ENCODE peak calls at places on chromosomes 6 and 20, in seven cellular contexts. O, W, H, U, C, G and A are unnamed samples.

GRCh38 chr6:139129284-139129683 is 5.6 kb upstream of the HECA start:
- DNase-seq in O (no peak), U (no peak), G (no peak), H (no peak), W (no peak), C (no peak), A (no peak)

GRCh38 chr6:38080349-38080748 is 260.8 kb downstream of the ZFAND3 start:
- DNase-seq in O (no peak), G (no peak), U (no peak), C (no peak), H (no peak), W (no peak), A (no peak)

GRCh38 chr20:52200870-52201269 is 9.3 kb upstream of the ZFP64 start:
- DNase-seq in W (no peak), O (no peak), G (no peak), U (no peak), C (no peak), H (no peak), A (no peak)

GRCh38 chr6:130517444-130517931 is 151.7 kb downstream of the TMEM200A start:
- DNase-seq in U (no peak), W (no peak), G (peak; percentile 80), C (no peak), H (no peak), O (no peak), A (no peak)

GRCh38 chr6:84764332-84765049 is at the start of gene TBX18:
- DNase-seq in G (peak; percentile 85), W (peak; percentile 67), H (peak; percentile 65), C (peak; percentile 90), U (peak; percentile 88), O (peak; percentile 95), A (peak; percentile 68)

GRCh38 chr20:43776691-43777090 is 49.9 kb upstream of the GTSF1L start:
- DNase-seq in U (no peak), W (no peak), H (no peak), G (no peak), C (no peak), O (no peak), A (no peak)

GRCh38 chr6:54897462-54898189 is 51.1 kb downstream of the FAM83B start:
- DNase-seq in W (no peak), U (no peak), C (no peak), G (no peak), O (no peak), H (no peak), A (no peak)

GRCh38 chr20:25490656-25491445 is 83.4 kb downstream of the GINS1 start:
- DNase-seq in C (peak; percentile 21), H (no peak), U (no peak), W (no peak), O (no peak), G (no peak), A (no peak)

GRCh38 chr6:3072798-3073197 is 4.5 kb downstream of the RIPK1 start:
- DNase-seq in H (no peak), O (peak; percentile 26), U (no peak), W (no peak), G (no peak), C (no peak), A (no peak)

GRCh38 chr6:137013738-137014602 is 30.8 kb downstream of the IL20RA start:
- DNase-seq in U (no peak), W (peak; percentile 30), G (peak; percentile 26), H (no peak), C (no peak), O (peak; percentile 19), A (no peak)

GRCh38 chr6:30752164-30752927 is 8.0 kb upstream of the IER3 start:
- DNase-seq in H (peak; percentile 82), U (peak; percentile 96), G (peak; percentile 99), C (peak; percentile 91), W (peak; percentile 77), O (no peak), A (peak; percentile 83)

GRCh38 chr20:2386516-2387179 is 5.9 kb downstream of the TGM6 start:
- DNase-seq in U (no peak), H (no peak), G (no peak), C (no peak), W (no peak), O (no peak), A (no peak)

GRCh38 chr6:13038315-13039261 is 289.7 kb downstream of the TBC1D7 start:
- DNase-seq in U (peak; percentile 50), O (no peak), C (no peak), G (no peak), W (no peak), H (no peak), A (peak; percentile 34)

GRCh38 chr6:139308284-139308916 is 16.6 kb upstream of the TXLNB start:
- DNase-seq in O (no peak), U (no peak), H (no peak), C (no peak), G (no peak), W (no peak), A (no peak)

GRCh38 chr6:166678426-166678825 is 51.4 kb upstream of the RPS6KA2 start:
- DNase-seq in G (peak; percentile 54), O (no peak), U (no peak), C (no peak), W (peak; percentile 36), H (no peak), A (no peak)

GRCh38 chr6:41713161-41713649 is 22.2 kb downstream of the TFEB start:
- DNase-seq in W (peak; percentile 77), C (no peak), H (no peak), O (no peak), G (no peak), U (peak; percentile 72), A (peak; percentile 96)
- H3K4me1 ChIP-seq in W (peaks cover 66% of the 10 kb centered on the region), C (peaks cover 1% of the 10 kb centered on the region), H (peaks cover 68% of the 10 kb centered on the region), O (peaks cover 14% of the 10 kb centered on the region), G (peaks cover 41% of the 10 kb centered on the region), U (peaks cover 48% of the 10 kb centered on the region), A (peaks cover 83% of the 10 kb centered on the region)

GRCh38 chr6:48113130-48113529 is 2.1 kb upstream of the PTCHD4 start:
- DNase-seq in H (no peak), O (no peak), W (no peak), C (no peak), G (no peak), U (no peak), A (no peak)

GRCh38 chr6:48111143-48111506 is at the start of gene PTCHD4:
- DNase-seq in H (no peak), W (no peak), U (peak; percentile 11), G (peak; percentile 13), C (no peak), O (no peak), A (peak; percentile 38)

GRCh38 chr6:48111575-48111974 is 578 bp upstream of the PTCHD4 start:
- DNase-seq in O (no peak), C (no peak), H (no peak), U (no peak), W (no peak), G (no peak), A (no peak)

GRCh38 chr6:48109902-48110301 is 1.1 kb downstream of the PTCHD4 start:
- DNase-seq in U (no peak), G (no peak), C (no peak), O (no peak), W (no peak), H (no peak), A (no peak)

DNA sequence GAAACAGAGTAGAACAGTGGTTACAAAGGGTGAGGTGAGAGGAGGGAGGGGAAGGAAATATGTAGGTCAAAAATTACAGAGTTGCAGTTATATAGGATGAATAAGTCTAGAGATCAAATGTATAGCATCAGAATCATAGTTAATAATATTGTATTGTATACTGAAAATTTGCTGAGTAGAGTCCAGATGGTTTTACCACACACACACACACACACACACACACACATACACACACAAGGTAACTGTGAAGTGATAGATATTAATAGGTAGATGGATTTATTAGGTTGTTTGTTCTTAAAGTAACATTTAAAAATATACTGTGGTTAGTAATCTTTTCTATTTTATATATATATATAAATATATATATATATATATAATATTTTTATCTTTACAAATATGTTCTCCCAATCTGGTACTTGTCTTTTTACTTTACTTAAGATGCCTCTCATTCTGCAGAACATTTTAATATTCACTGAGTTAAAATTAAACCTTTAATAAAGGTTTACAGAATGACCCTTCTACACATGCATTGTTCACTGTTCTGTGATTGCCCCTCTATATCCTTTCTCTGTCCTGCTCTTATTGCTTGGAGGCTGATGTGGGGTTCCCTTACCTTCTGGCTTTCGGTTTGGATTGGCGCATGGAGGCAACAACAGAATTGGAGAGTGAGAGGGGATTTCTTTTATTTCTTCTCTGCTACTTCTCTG is 408 bp downstream of the PTCHD4 start:
- DNase-seq in U (no peak), W (no peak), G (no peak), H (no peak), C (no peak), O (no peak), A (no peak)
- TF ChIP-seq POLR2A in U (no peak), W (no peak), G (no peak), H (no peak), C (no peak), O (no peak), A (no peak)

DNA sequence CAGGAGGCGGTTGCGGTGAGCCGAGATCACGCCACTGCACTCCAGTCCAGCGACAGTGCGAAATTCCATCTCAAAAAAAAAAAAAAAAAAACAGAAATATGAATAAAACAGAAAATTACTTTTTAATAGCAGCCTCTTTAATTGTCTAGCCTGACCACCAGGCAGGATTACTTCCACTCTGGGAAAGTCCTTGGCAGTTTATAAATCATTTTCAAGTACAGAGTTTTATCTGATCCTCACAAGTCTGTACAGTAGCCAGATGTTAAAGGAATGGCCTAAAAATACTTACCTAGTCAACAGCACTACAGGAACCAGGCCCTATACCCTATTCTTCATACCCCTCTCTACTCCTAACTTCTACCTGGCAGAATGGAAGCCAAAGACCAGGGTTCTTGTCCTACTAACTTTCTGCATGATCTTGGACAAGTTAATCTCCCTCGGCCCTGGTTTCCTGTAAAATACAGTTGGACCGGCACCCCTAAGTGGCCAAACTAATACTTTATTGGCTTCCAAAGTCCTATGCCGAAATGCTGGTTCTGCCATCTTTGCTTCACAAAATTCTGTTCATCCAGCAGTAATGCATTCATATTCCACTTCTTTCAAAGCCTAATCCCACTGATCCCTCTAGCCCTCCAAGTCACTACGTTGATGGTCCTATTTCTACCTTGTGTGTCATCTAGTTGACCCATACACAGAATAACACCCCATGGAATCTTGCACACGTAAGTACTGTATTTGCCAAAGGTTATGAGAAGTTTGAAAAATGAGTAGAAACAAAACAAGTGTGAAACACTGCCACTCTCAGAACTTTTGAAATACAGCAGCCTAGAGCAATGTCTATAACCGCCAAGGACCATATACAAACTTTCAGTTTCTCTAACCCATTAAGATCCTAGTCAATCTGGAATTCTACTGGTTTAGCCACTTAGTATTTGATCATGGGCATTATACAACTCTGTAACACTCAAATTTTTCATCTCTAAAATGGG is 1.7 kb downstream of the EIF2S2 start:
- DNase-seq in G (no peak), W (no peak), C (no peak), H (no peak), U (no peak), O (no peak), A (no peak)
- H3K4me1 ChIP-seq in G (peaks cover 7% of the 10 kb centered on the region), W (peaks cover 41% of the 10 kb centered on the region), C (peaks cover 12% of the 10 kb centered on the region), H (peaks cover 59% of the 10 kb centered on the region), U (peaks cover 11% of the 10 kb centered on the region), O (peaks cover 18% of the 10 kb centered on the region), A (peaks cover 12% of the 10 kb centered on the region)

DNA sequence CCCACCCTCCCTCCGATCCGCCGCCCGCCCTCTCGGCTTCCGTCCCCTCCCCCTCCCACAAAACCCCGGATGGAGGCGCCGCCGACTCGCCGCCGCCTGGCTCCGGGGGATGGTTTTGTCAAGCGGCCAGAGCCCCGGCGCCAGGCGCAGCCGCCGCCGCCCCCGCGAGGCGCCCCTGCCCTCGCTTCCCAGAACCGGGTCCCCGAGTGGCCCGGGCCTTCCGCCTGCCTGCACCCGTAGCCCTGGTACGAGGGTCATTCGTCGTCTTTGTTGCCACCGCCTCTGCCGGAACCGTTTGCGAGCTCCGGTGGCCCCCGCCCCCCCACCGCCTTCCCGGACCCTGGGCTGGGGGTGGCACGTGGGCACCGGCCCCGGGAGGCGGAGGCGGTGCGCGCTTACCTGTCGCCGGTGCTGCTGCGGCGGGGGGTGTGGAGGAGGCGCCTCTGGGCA is 313 bp downstream of the ZBTB2 start:
- DNase-seq in W (peak; percentile 25), G (no peak), H (peak; percentile 96), O (peak; percentile 87), C (peak; percentile 90), U (peak; percentile 88), A (peak; percentile 77)
- TF ChIP-seq POLR2A in W (peak; percentile 29), G (no peak), H (no peak), O (peak; percentile 69), C (no peak), U (no peak), A (no peak)